ENCODE peak calls at places on chromosomes 11 and 22, in eight cellular contexts. One of them, this sample, is unnamed.

GRCh38 chr11:20731676-20732075 is 62.3 kb downstream of the NELL1 start:
- DNase-seq in body of pancreas: no peak
- DNase-seq in transverse colon: no peak
- DNase-seq in GM12892: no peak
- DNase-seq in sigmoid colon: no peak
- DNase-seq in HCT116: no peak
- DNase-seq in A549: no peak
- DNase-seq in K562: no peak
- DNase-seq in this sample: no peak

GRCh38 chr11:119759324-119759723 is 30.3 kb upstream of the NECTIN1 start:
- DNase-seq in body of pancreas: no peak
- DNase-seq in transverse colon: no peak
- DNase-seq in GM12892: no peak
- DNase-seq in sigmoid colon: no peak
- DNase-seq in HCT116: peak
- DNase-seq in A549: no peak
- DNase-seq in K562: peak
- DNase-seq in this sample: peak

GRCh38 chr11:8652140-8652539 is 30.3 kb downstream of the TRIM66 start:
- DNase-seq in body of pancreas: no peak
- DNase-seq in transverse colon: no peak
- DNase-seq in GM12892: no peak
- DNase-seq in sigmoid colon: no peak
- DNase-seq in HCT116: no peak
- DNase-seq in A549: peak
- DNase-seq in K562: no peak
- DNase-seq in this sample: peak

GRCh38 chr22:37171662-37172061 is 16.4 kb downstream of the C1QTNF6 start:
- DNase-seq in body of pancreas: no peak
- DNase-seq in transverse colon: no peak
- DNase-seq in GM12892: no peak
- DNase-seq in sigmoid colon: no peak
- DNase-seq in HCT116: no peak
- DNase-seq in A549: no peak
- DNase-seq in K562: no peak
- DNase-seq in this sample: no peak

GRCh38 chr11:93817426-93818348 is 32.7 kb downstream of the VSTM5 start:
- DNase-seq in body of pancreas: no peak
- DNase-seq in transverse colon: no peak
- DNase-seq in GM12892: no peak
- DNase-seq in sigmoid colon: no peak
- DNase-seq in HCT116: no peak
- DNase-seq in A549: no peak
- DNase-seq in K562: no peak
- DNase-seq in this sample: no peak

GRCh38 chr11:112304914-112305313 is 44.3 kb upstream of the PLET1 start:
- DNase-seq in body of pancreas: no peak
- DNase-seq in transverse colon: no peak
- DNase-seq in GM12892: no peak
- DNase-seq in sigmoid colon: no peak
- DNase-seq in HCT116: no peak
- DNase-seq in A549: no peak
- DNase-seq in K562: no peak
- DNase-seq in this sample: no peak

GRCh38 chr11:132158696-132159095 is 788.3 kb downstream of the NTM start:
- DNase-seq in body of pancreas: no peak
- DNase-seq in transverse colon: no peak
- DNase-seq in GM12892: no peak
- DNase-seq in sigmoid colon: no peak
- DNase-seq in HCT116: no peak
- DNase-seq in A549: no peak
- DNase-seq in K562: no peak
- DNase-seq in this sample: peak

GRCh38 chr11:17405232-17406005 is 17.0 kb upstream of the KCNJ11 start:
- DNase-seq in body of pancreas: peak
- DNase-seq in transverse colon: peak
- DNase-seq in GM12892: no peak
- DNase-seq in sigmoid colon: peak
- DNase-seq in HCT116: peak
- DNase-seq in A549: peak
- DNase-seq in K562: no peak
- DNase-seq in this sample: peak

GRCh38 chr22:49866134-49866533 is 12.5 kb downstream of the ZBED4 start:
- DNase-seq in body of pancreas: no peak
- DNase-seq in transverse colon: no peak
- DNase-seq in GM12892: no peak
- DNase-seq in sigmoid colon: no peak
- DNase-seq in HCT116: no peak
- DNase-seq in A549: no peak
- DNase-seq in K562: no peak
- DNase-seq in this sample: no peak

GRCh38 chr11:126145954-126146353 is 65.5 kb downstream of the RPUSD4 start:
- DNase-seq in body of pancreas: no peak
- DNase-seq in transverse colon: no peak
- DNase-seq in GM12892: no peak
- DNase-seq in sigmoid colon: peak
- DNase-seq in HCT116: no peak
- DNase-seq in A549: no peak
- DNase-seq in K562: no peak
- DNase-seq in this sample: no peak

GRCh38 chr22:19360862-19361261 is 69.3 kb upstream of the CLTCL1 start:
- DNase-seq in body of pancreas: no peak
- DNase-seq in transverse colon: no peak
- DNase-seq in GM12892: no peak
- DNase-seq in sigmoid colon: no peak
- DNase-seq in HCT116: no peak
- DNase-seq in A549: no peak
- DNase-seq in K562: no peak
- DNase-seq in this sample: no peak

GRCh38 chr11:78069465-78069864 is 5.8 kb downstream of the THRSP start:
- DNase-seq in body of pancreas: no peak
- DNase-seq in transverse colon: no peak
- DNase-seq in GM12892: no peak
- DNase-seq in sigmoid colon: no peak
- DNase-seq in HCT116: no peak
- DNase-seq in A549: no peak
- DNase-seq in K562: no peak
- DNase-seq in this sample: no peak

GRCh38 chr11:119493712-119494111 is 70.7 kb upstream of the THY1 start:
- DNase-seq in body of pancreas: peak
- DNase-seq in transverse colon: peak
- DNase-seq in GM12892: no peak
- DNase-seq in sigmoid colon: no peak
- DNase-seq in HCT116: no peak
- DNase-seq in A549: no peak
- DNase-seq in K562: peak
- DNase-seq in this sample: no peak

GRCh38 chr11:38169286-38169685 is 1571.2 kb upstream of the RAG2 start:
- DNase-seq in body of pancreas: no peak
- DNase-seq in transverse colon: no peak
- DNase-seq in GM12892: no peak
- DNase-seq in sigmoid colon: no peak
- DNase-seq in HCT116: no peak
- DNase-seq in A549: no peak
- DNase-seq in K562: no peak
- DNase-seq in this sample: peak

GRCh38 chr11:10809373-10810199 is 860 bp upstream of the EIF4G2 start:
- DNase-seq in body of pancreas: peak
- DNase-seq in transverse colon: peak
- DNase-seq in GM12892: no peak
- DNase-seq in sigmoid colon: peak
- DNase-seq in HCT116: peak
- DNase-seq in A549: peak
- DNase-seq in K562: peak
- DNase-seq in this sample: peak

GRCh38 chr11:69880041-69880802 is 61.0 kb upstream of the FGF3 start:
- DNase-seq in body of pancreas: peak
- DNase-seq in transverse colon: no peak
- DNase-seq in GM12892: no peak
- DNase-seq in sigmoid colon: peak
- DNase-seq in HCT116: no peak
- DNase-seq in A549: no peak
- DNase-seq in K562: no peak
- DNase-seq in this sample: no peak

DNA sequence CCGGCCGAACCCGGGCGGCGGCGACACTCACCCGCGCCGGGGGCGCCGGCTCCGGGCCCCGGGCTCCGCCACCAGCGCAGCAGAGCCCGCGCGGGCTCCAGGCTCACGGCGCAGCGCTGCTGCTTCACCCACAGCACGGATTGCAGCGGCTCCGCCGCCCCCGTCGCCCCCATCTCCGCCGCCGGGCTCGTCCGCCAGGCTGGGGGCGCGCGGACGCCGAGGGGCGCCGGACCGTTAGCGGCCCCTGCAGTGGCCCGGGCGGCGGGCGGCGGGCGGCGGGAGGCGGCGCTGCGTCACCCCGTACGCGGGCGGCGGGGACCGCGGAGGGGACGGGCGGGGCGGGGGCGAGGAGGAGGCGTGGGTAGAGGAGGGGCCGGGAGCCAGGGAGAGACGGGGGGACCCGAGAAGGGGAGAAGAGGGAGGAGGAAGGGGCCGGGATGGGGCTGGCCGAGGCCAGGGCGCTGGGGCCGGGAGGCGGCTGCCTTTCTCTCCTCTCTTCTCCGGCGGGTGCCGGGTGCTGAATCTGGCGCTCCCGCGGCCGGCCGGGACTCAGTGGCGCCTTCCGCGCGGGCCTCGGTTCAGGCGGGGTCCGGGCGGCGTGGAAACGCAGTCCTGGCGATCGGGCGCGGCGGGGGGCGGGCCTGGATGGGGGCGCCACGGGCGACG is at the start of gene CERK:
- DNase-seq in body of pancreas: peak
- DNase-seq in transverse colon: peak
- DNase-seq in GM12892: peak
- DNase-seq in sigmoid colon: peak
- DNase-seq in HCT116: no peak
- DNase-seq in A549: peak
- DNase-seq in K562: peak
- DNase-seq in this sample: peak
- TF ChIP-seq POLR2A in body of pancreas: peak
- TF ChIP-seq POLR2A in transverse colon: peak
- TF ChIP-seq POLR2A in GM12892: no peak
- TF ChIP-seq POLR2A in sigmoid colon: no peak
- TF ChIP-seq POLR2A in HCT116: peak
- TF ChIP-seq POLR2A in A549: peak
- TF ChIP-seq POLR2A in K562: no peak
- TF ChIP-seq POLR2A in this sample: peak

DNA sequence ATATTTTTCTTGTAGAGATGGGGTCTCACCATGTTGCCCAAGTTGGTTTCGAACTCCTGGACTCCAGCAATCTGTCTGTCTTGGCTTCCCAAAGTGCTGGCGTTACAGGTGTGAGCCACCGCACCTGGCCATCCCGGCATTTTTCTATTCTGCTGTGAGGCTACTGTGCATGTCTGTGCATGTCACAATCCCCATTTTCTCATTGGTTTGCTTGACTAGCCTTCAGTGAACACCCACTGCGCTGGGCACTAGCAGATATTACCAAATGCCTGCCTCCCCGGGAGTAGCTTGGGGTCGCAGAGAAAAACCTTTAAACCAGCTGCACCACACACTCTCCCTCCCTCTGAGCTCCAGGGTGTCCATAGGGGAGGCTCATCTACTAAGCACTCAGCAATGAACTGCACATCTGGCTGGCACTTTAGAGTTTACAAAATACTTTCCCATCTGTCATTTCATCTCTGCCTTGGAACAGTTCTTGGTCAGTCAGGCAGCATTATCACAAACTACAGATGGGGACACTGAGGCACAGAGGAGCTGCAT is 4.9 kb downstream of the CSNK1E start:
- DNase-seq in body of pancreas: no peak
- DNase-seq in transverse colon: no peak
- DNase-seq in GM12892: no peak
- DNase-seq in sigmoid colon: no peak
- DNase-seq in HCT116: no peak
- DNase-seq in A549: no peak
- DNase-seq in K562: no peak
- DNase-seq in this sample: no peak
- TF ChIP-seq POLR2A in body of pancreas: no peak
- TF ChIP-seq POLR2A in transverse colon: no peak
- TF ChIP-seq POLR2A in GM12892: no peak
- TF ChIP-seq POLR2A in sigmoid colon: no peak
- TF ChIP-seq POLR2A in HCT116: no peak
- TF ChIP-seq POLR2A in A549: no peak
- TF ChIP-seq POLR2A in K562: no peak
- TF ChIP-seq POLR2A in this sample: no peak

DNA sequence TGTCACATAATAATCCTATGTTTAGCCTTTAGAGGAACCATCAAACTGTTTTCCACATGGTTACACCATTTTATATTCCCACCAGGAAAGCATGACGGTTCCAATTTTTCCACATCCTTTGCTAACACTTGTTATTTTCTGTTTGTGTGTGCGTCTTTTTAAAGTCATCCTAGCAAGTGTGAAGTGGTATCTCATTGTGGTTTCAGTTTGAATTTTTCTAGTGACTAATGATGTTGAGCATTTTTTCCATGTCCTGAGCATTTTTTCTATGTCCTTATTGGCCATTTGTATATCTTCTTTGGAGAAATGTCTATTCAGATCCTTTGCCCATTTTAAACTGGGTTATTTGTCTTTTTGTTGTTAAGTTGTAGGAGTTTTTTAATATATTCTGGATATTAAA is 53.7 kb upstream of the DEPDC7 start:
- DNase-seq in body of pancreas: no peak
- DNase-seq in transverse colon: no peak
- DNase-seq in GM12892: no peak
- DNase-seq in sigmoid colon: no peak
- DNase-seq in HCT116: no peak
- DNase-seq in A549: no peak
- DNase-seq in K562: no peak
- DNase-seq in this sample: no peak
- TF ChIP-seq POLR2A in body of pancreas: no peak
- TF ChIP-seq POLR2A in transverse colon: no peak
- TF ChIP-seq POLR2A in GM12892: no peak
- TF ChIP-seq POLR2A in sigmoid colon: no peak
- TF ChIP-seq POLR2A in HCT116: no peak
- TF ChIP-seq POLR2A in A549: no peak
- TF ChIP-seq POLR2A in K562: no peak
- TF ChIP-seq POLR2A in this sample: no peak

GRCh38 chr11:65709661-65710060 is 2.4 kb upstream of the KAT5 start:
- DNase-seq in body of pancreas: no peak
- DNase-seq in transverse colon: no peak
- DNase-seq in GM12892: no peak
- DNase-seq in sigmoid colon: no peak
- DNase-seq in HCT116: no peak
- DNase-seq in A549: no peak
- DNase-seq in K562: no peak
- DNase-seq in this sample: no peak

GRCh38 chr11:65713212-65713969 is 1.3 kb downstream of the KAT5 start:
- DNase-seq in body of pancreas: no peak
- DNase-seq in transverse colon: no peak
- DNase-seq in GM12892: no peak
- DNase-seq in sigmoid colon: no peak
- DNase-seq in HCT116: no peak
- DNase-seq in A549: no peak
- DNase-seq in K562: no peak
- DNase-seq in this sample: no peak

GRCh38 chr11:65712633-65713076 is 603 bp downstream of the KAT5 start:
- DNase-seq in body of pancreas: no peak
- DNase-seq in transverse colon: no peak
- DNase-seq in GM12892: no peak
- DNase-seq in sigmoid colon: no peak
- DNase-seq in HCT116: no peak
- DNase-seq in A549: no peak
- DNase-seq in K562: no peak
- DNase-seq in this sample: peak

GRCh38 chr11:65710424-65710823 is 1.6 kb upstream of the KAT5 start:
- DNase-seq in body of pancreas: no peak
- DNase-seq in transverse colon: no peak
- DNase-seq in GM12892: no peak
- DNase-seq in sigmoid colon: no peak
- DNase-seq in HCT116: no peak
- DNase-seq in A549: no peak
- DNase-seq in K562: no peak
- DNase-seq in this sample: no peak

GRCh38 chr11:65711785-65712632 is at the start of gene KAT5:
- DNase-seq in body of pancreas: peak
- DNase-seq in transverse colon: peak
- DNase-seq in GM12892: peak
- DNase-seq in sigmoid colon: peak
- DNase-seq in HCT116: peak
- DNase-seq in A549: peak
- DNase-seq in K562: peak
- DNase-seq in this sample: peak
- TF ChIP-seq POLR2A in body of pancreas: peak
- TF ChIP-seq POLR2A in transverse colon: peak
- TF ChIP-seq POLR2A in GM12892: peak
- TF ChIP-seq POLR2A in sigmoid colon: peak
- TF ChIP-seq POLR2A in HCT116: peak
- TF ChIP-seq POLR2A in A549: peak
- TF ChIP-seq POLR2A in K562: peak
- TF ChIP-seq POLR2A in this sample: peak

This sample was measured in H54.